ENCODE peak calls at places on chromosomes 16 and 17, in nine cellular contexts. One of them, this sample, is unnamed.

GRCh38 chr17:45282683-45283644 is 21.1 kb upstream of the SPATA32 start:
- DNase-seq in ovary: peak; percentile 79
- DNase-seq in heart right ventricle: no peak
- DNase-seq in pancreas: no peak
- DNase-seq in A549: no peak
- DNase-seq in cardiac muscle cell: peak; percentile 32
- DNase-seq in mesendoderm: peak; percentile 51
- DNase-seq in right cardiac atrium: peak; percentile 71
- DNase-seq in CD8-positive, alpha-beta memory T cell: no peak
- DNase-seq in this sample: no peak

GRCh38 chr16:89071686-89072182 is 21.9 kb upstream of the ACSF3 start:
- DNase-seq in right cardiac atrium: no peak
- DNase-seq in CD8-positive, alpha-beta memory T cell: no peak
- DNase-seq in ovary: no peak
- DNase-seq in heart right ventricle: no peak
- DNase-seq in A549: no peak
- DNase-seq in cardiac muscle cell: no peak
- DNase-seq in mesendoderm: no peak
- DNase-seq in pancreas: no peak
- DNase-seq in this sample: peak; percentile 53

GRCh38 chr16:87715658-87716057 is 50.1 kb downstream of the KLHDC4 start:
- DNase-seq in cardiac muscle cell: no peak
- DNase-seq in heart right ventricle: no peak
- DNase-seq in right cardiac atrium: no peak
- DNase-seq in A549: no peak
- DNase-seq in ovary: no peak
- DNase-seq in mesendoderm: no peak
- DNase-seq in pancreas: no peak
- DNase-seq in CD8-positive, alpha-beta memory T cell: no peak
- DNase-seq in this sample: no peak

GRCh38 chr17:39281806-39282205 is 56.1 kb upstream of the STAC2 start:
- DNase-seq in CD8-positive, alpha-beta memory T cell: no peak
- DNase-seq in pancreas: no peak
- DNase-seq in heart right ventricle: no peak
- DNase-seq in A549: no peak
- DNase-seq in right cardiac atrium: no peak
- DNase-seq in mesendoderm: peak; percentile 26
- DNase-seq in ovary: no peak
- DNase-seq in cardiac muscle cell: no peak
- DNase-seq in this sample: no peak

GRCh38 chr16:10972108-10972955 is 28.0 kb downstream of the CLEC16A start:
- DNase-seq in mesendoderm: no peak
- DNase-seq in heart right ventricle: no peak
- DNase-seq in ovary: peak; percentile 35
- DNase-seq in cardiac muscle cell: no peak
- DNase-seq in CD8-positive, alpha-beta memory T cell: no peak
- DNase-seq in right cardiac atrium: peak; percentile 24
- DNase-seq in pancreas: no peak
- DNase-seq in A549: no peak
- DNase-seq in this sample: no peak

GRCh38 chr16:26863971-26864370 is 202.8 kb upstream of the C16orf82 start:
- DNase-seq in mesendoderm: no peak
- DNase-seq in CD8-positive, alpha-beta memory T cell: no peak
- DNase-seq in ovary: no peak
- DNase-seq in A549: no peak
- DNase-seq in cardiac muscle cell: no peak
- DNase-seq in right cardiac atrium: no peak
- DNase-seq in heart right ventricle: no peak
- DNase-seq in pancreas: no peak
- DNase-seq in this sample: no peak

GRCh38 chr17:57783338-57783742 is 38.2 kb upstream of the CCDC182 start:
- DNase-seq in mesendoderm: peak; percentile 90
- DNase-seq in ovary: peak; percentile 61
- DNase-seq in A549: peak; percentile 84
- DNase-seq in right cardiac atrium: peak; percentile 72
- DNase-seq in cardiac muscle cell: peak; percentile 87
- DNase-seq in pancreas: peak; percentile 67
- DNase-seq in CD8-positive, alpha-beta memory T cell: peak; percentile 56
- DNase-seq in heart right ventricle: peak; percentile 61
- DNase-seq in this sample: peak; percentile 65

GRCh38 chr17:20315321-20315720 is 152.0 kb downstream of the LGALS9B start:
- DNase-seq in mesendoderm: no peak
- DNase-seq in cardiac muscle cell: no peak
- DNase-seq in pancreas: no peak
- DNase-seq in right cardiac atrium: no peak
- DNase-seq in A549: no peak
- DNase-seq in CD8-positive, alpha-beta memory T cell: no peak
- DNase-seq in ovary: no peak
- DNase-seq in heart right ventricle: no peak
- DNase-seq in this sample: no peak

GRCh38 chr16:13543850-13544249 is 376.1 kb upstream of the ERCC4 start:
- DNase-seq in heart right ventricle: no peak
- DNase-seq in A549: no peak
- DNase-seq in cardiac muscle cell: no peak
- DNase-seq in CD8-positive, alpha-beta memory T cell: no peak
- DNase-seq in mesendoderm: peak; percentile 61
- DNase-seq in ovary: no peak
- DNase-seq in right cardiac atrium: no peak
- DNase-seq in pancreas: no peak
- DNase-seq in this sample: no peak

GRCh38 chr16:13542284-13542683 is 377.7 kb upstream of the ERCC4 start:
- DNase-seq in pancreas: no peak
- DNase-seq in CD8-positive, alpha-beta memory T cell: no peak
- DNase-seq in mesendoderm: no peak
- DNase-seq in A549: no peak
- DNase-seq in cardiac muscle cell: no peak
- DNase-seq in ovary: no peak
- DNase-seq in heart right ventricle: no peak
- DNase-seq in right cardiac atrium: no peak
- DNase-seq in this sample: no peak

GRCh38 chr16:13540771-13541170 is 379.2 kb upstream of the ERCC4 start:
- DNase-seq in mesendoderm: no peak
- DNase-seq in cardiac muscle cell: no peak
- DNase-seq in ovary: no peak
- DNase-seq in CD8-positive, alpha-beta memory T cell: no peak
- DNase-seq in heart right ventricle: no peak
- DNase-seq in right cardiac atrium: no peak
- DNase-seq in pancreas: no peak
- DNase-seq in A549: no peak
- DNase-seq in this sample: no peak
- H3K27ac ChIP-seq in mesendoderm: no peak overlapping the region
- H3K27ac ChIP-seq in cardiac muscle cell: no peak overlapping the region
- H3K27ac ChIP-seq in ovary: no peak overlapping the region
- H3K27ac ChIP-seq in CD8-positive, alpha-beta memory T cell: no peak overlapping the region
- H3K27ac ChIP-seq in heart right ventricle: no peak overlapping the region
- H3K27ac ChIP-seq in right cardiac atrium: no peak overlapping the region
- H3K27ac ChIP-seq in pancreas: no peak overlapping the region
- H3K27ac ChIP-seq in A549: no peak overlapping the region
- H3K27ac ChIP-seq in this sample: no peak overlapping the region

GRCh38 chr16:83802559-83802958 is 5.2 kb upstream of the HSBP1 start:
- DNase-seq in A549: no peak
- DNase-seq in ovary: no peak
- DNase-seq in mesendoderm: no peak
- DNase-seq in heart right ventricle: no peak
- DNase-seq in CD8-positive, alpha-beta memory T cell: no peak
- DNase-seq in cardiac muscle cell: no peak
- DNase-seq in right cardiac atrium: no peak
- DNase-seq in pancreas: no peak
- DNase-seq in this sample: no peak
- H3K4me3 ChIP-seq in A549: peak overlapping the region; percentile 14
- H3K4me3 ChIP-seq in ovary: no peak overlapping the region
- H3K4me3 ChIP-seq in mesendoderm: no peak overlapping the region
- H3K4me3 ChIP-seq in heart right ventricle: peak overlapping the region; percentile 36
- H3K4me3 ChIP-seq in CD8-positive, alpha-beta memory T cell: no peak overlapping the region
- H3K4me3 ChIP-seq in cardiac muscle cell: no peak overlapping the region
- H3K4me3 ChIP-seq in right cardiac atrium: peak overlapping the region; percentile 35
- H3K4me3 ChIP-seq in pancreas: no peak overlapping the region
- H3K4me3 ChIP-seq in this sample: no peak overlapping the region

GRCh38 chr17:80281516-80281915 is 20.9 kb downstream of the RNF213 start:
- DNase-seq in right cardiac atrium: no peak
- DNase-seq in mesendoderm: no peak
- DNase-seq in CD8-positive, alpha-beta memory T cell: no peak
- DNase-seq in pancreas: no peak
- DNase-seq in cardiac muscle cell: no peak
- DNase-seq in ovary: no peak
- DNase-seq in A549: no peak
- DNase-seq in heart right ventricle: no peak
- DNase-seq in this sample: no peak

GRCh38 chr17:80283116-80283852 is 22.6 kb downstream of the RNF213 start:
- DNase-seq in CD8-positive, alpha-beta memory T cell: no peak
- DNase-seq in right cardiac atrium: no peak
- DNase-seq in cardiac muscle cell: no peak
- DNase-seq in heart right ventricle: no peak
- DNase-seq in A549: no peak
- DNase-seq in ovary: no peak
- DNase-seq in mesendoderm: no peak
- DNase-seq in pancreas: no peak
- DNase-seq in this sample: no peak

GRCh38 chr17:80277751-80278671 is 17.4 kb downstream of the RNF213 start:
- DNase-seq in CD8-positive, alpha-beta memory T cell: no peak
- DNase-seq in ovary: no peak
- DNase-seq in heart right ventricle: no peak
- DNase-seq in pancreas: no peak
- DNase-seq in right cardiac atrium: peak; percentile 50
- DNase-seq in A549: no peak
- DNase-seq in mesendoderm: no peak
- DNase-seq in cardiac muscle cell: no peak
- DNase-seq in this sample: no peak

GRCh38 chr17:80284631-80285030 is 24.0 kb downstream of the RNF213 start:
- DNase-seq in cardiac muscle cell: no peak
- DNase-seq in CD8-positive, alpha-beta memory T cell: no peak
- DNase-seq in right cardiac atrium: no peak
- DNase-seq in A549: no peak
- DNase-seq in heart right ventricle: no peak
- DNase-seq in mesendoderm: peak; percentile 50
- DNase-seq in pancreas: no peak
- DNase-seq in ovary: no peak
- DNase-seq in this sample: no peak

DNA sequence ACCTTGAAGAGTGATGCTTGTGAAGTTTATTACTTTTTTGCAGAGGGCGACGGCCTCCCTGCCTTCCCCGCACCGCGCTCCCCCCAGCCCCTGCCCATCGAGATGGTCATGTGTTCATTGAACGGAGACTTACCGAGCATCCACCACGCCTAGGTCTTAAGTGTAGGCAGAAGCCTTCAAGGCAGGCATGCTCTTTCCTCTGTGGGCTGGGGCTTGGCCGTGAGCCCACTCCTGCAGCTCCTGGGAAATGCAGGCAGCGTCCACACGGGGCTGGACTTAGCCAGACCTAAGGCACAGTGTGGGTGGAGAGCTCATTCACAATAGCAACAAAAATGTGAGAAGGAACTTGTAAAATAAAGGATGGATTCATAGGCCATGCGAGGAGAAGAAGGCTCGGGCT is 19.2 kb downstream of the RNF213 start:
- DNase-seq in right cardiac atrium: peak; percentile 82
- DNase-seq in pancreas: no peak
- DNase-seq in CD8-positive, alpha-beta memory T cell: no peak
- DNase-seq in ovary: peak; percentile 79
- DNase-seq in cardiac muscle cell: no peak
- DNase-seq in A549: no peak
- DNase-seq in heart right ventricle: peak; percentile 65
- DNase-seq in mesendoderm: no peak
- DNase-seq in this sample: peak; percentile 48
- H3K27ac ChIP-seq in right cardiac atrium: no peak overlapping the region
- H3K27ac ChIP-seq in pancreas: no peak overlapping the region
- H3K27ac ChIP-seq in CD8-positive, alpha-beta memory T cell: no peak overlapping the region
- H3K27ac ChIP-seq in ovary: no peak overlapping the region
- H3K27ac ChIP-seq in cardiac muscle cell: no peak overlapping the region
- H3K27ac ChIP-seq in A549: no peak overlapping the region
- H3K27ac ChIP-seq in heart right ventricle: no peak overlapping the region
- H3K27ac ChIP-seq in mesendoderm: no peak overlapping the region
- H3K27ac ChIP-seq in this sample: no peak overlapping the region

GRCh38 chr17:4482338-4483011 is 16.2 kb upstream of the SPNS2 start:
- DNase-seq in ovary: no peak
- DNase-seq in pancreas: no peak
- DNase-seq in heart right ventricle: no peak
- DNase-seq in mesendoderm: no peak
- DNase-seq in cardiac muscle cell: no peak
- DNase-seq in CD8-positive, alpha-beta memory T cell: no peak
- DNase-seq in A549: no peak
- DNase-seq in right cardiac atrium: no peak
- DNase-seq in this sample: peak; percentile 60

GRCh38 chr17:4480929-4481898 is 17.5 kb upstream of the SPNS2 start:
- DNase-seq in right cardiac atrium: no peak
- DNase-seq in A549: no peak
- DNase-seq in CD8-positive, alpha-beta memory T cell: no peak
- DNase-seq in ovary: no peak
- DNase-seq in heart right ventricle: no peak
- DNase-seq in mesendoderm: no peak
- DNase-seq in pancreas: no peak
- DNase-seq in cardiac muscle cell: no peak
- DNase-seq in this sample: peak; percentile 90

GRCh38 chr17:4485676-4486646 is 12.7 kb upstream of the SPNS2 start:
- DNase-seq in right cardiac atrium: no peak
- DNase-seq in cardiac muscle cell: no peak
- DNase-seq in heart right ventricle: no peak
- DNase-seq in CD8-positive, alpha-beta memory T cell: no peak
- DNase-seq in ovary: no peak
- DNase-seq in mesendoderm: no peak
- DNase-seq in A549: no peak
- DNase-seq in pancreas: no peak
- DNase-seq in this sample: no peak

GRCh38 chr17:4479982-4480751 is 18.5 kb upstream of the SPNS2 start:
- DNase-seq in ovary: no peak
- DNase-seq in right cardiac atrium: no peak
- DNase-seq in mesendoderm: no peak
- DNase-seq in pancreas: peak; percentile 50
- DNase-seq in A549: no peak
- DNase-seq in CD8-positive, alpha-beta memory T cell: no peak
- DNase-seq in cardiac muscle cell: no peak
- DNase-seq in heart right ventricle: no peak
- DNase-seq in this sample: peak; percentile 71

DNA sequence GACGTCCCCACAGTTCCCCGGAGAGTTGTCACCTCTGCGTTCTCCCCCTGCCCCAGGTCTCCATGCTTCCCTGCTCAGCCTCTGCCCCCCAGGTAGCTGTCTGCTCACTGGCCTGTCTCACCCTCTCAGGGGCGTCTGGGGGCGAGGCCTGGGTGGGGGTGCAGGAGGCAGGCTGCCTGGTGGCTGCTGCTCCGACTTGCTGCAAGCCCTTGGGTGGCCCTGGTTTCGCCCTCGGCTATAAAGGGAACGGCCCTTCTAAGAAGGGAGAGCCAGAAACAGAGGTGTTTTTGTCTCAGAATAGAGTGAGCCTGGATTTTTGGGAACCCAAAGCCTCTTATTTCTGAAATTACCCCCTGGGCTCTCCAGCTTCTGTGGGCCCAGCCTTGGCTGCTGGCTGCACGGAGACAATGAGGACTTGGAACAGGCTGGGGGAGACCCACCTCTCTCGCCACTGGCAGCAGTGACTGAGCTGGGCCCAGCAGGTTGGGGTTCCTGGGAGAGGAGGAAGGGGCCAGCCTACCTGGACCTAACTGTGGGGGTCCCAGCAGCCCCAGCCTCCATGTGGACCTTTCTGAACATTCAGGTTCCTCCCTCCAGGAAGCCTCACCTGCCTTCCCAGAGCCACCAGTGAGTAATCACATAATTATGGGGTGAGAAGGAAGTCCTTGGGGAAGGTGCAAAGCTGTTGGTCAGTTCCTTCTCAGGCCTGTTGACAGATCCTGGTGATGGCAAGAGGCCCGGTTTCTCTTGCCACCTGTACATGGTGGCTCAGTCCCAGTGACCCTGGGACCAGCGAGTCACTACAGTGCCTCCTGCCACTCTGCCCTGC is 15.5 kb upstream of the SPNS2 start:
- DNase-seq in A549: peak; percentile 53
- DNase-seq in ovary: no peak
- DNase-seq in right cardiac atrium: no peak
- DNase-seq in cardiac muscle cell: no peak
- DNase-seq in CD8-positive, alpha-beta memory T cell: no peak
- DNase-seq in heart right ventricle: no peak
- DNase-seq in mesendoderm: peak; percentile 92
- DNase-seq in pancreas: peak; percentile 87
- DNase-seq in this sample: peak; percentile 82
- H3K4me3 ChIP-seq in A549: no peak overlapping the region
- H3K4me3 ChIP-seq in ovary: no peak overlapping the region
- H3K4me3 ChIP-seq in right cardiac atrium: no peak overlapping the region
- H3K4me3 ChIP-seq in cardiac muscle cell: no peak overlapping the region
- H3K4me3 ChIP-seq in CD8-positive, alpha-beta memory T cell: no peak overlapping the region
- H3K4me3 ChIP-seq in heart right ventricle: no peak overlapping the region
- H3K4me3 ChIP-seq in mesendoderm: no peak overlapping the region
- H3K4me3 ChIP-seq in pancreas: no peak overlapping the region
- H3K4me3 ChIP-seq in this sample: peak overlapping the region; percentile 19